ENCODE peak calls at places on chromosomes 3 and 15, in eight cellular contexts. D is A549, N is H1, O is HCT116, M is endothelial cell of umbilical vein, B is GM12878, R is HepG2, A is K562. Y is an unnamed sample.

GRCh38 chr3:132464066-132464465 is 46.8 kb downstream of the DNAJC13 start:
- DNase-seq in D (no peak), N (no peak), O (no peak), M (no peak), B (no peak), R (no peak), A (no peak), Y (no peak)

GRCh38 chr15:87628311-87628710 is 628.2 kb downstream of the NTRK3 start:
- DNase-seq in D (no peak), N (no peak), O (no peak), M (no peak), B (no peak), R (no peak), A (no peak), Y (no peak)

GRCh38 chr15:65663521-65663920 is 41.8 kb downstream of the SLC24A1 start:
- DNase-seq in D (no peak), N (no peak), O (no peak), M (no peak), B (peak), R (no peak), A (no peak), Y (no peak)

GRCh38 chr3:69282191-69282590 is 103.7 kb downstream of the FRMD4B start:
- DNase-seq in D (no peak), N (no peak), O (no peak), M (peak), B (no peak), R (no peak), A (no peak), Y (no peak)

GRCh38 chr3:33962383-33962782 is 164.0 kb downstream of the PDCD6IP start:
- DNase-seq in D (no peak), N (no peak), O (no peak), M (no peak), B (no peak), R (no peak), A (no peak), Y (no peak)

GRCh38 chr15:99716540-99716939 is 16.7 kb downstream of the LYSMD4 start:
- DNase-seq in D (no peak), N (no peak), O (no peak), M (no peak), B (no peak), R (no peak), A (no peak), Y (no peak)

GRCh38 chr15:80777137-80777536 is 2.0 kb upstream of the CEMIP start:
- DNase-seq in D (no peak), N (no peak), O (no peak), M (peak), B (no peak), R (no peak), A (no peak), Y (peak)

GRCh38 chr3:10557783-10558373 is 52.5 kb upstream of the ATP2B2 start:
- DNase-seq in D (peak), N (peak), O (no peak), M (no peak), B (no peak), R (no peak), A (no peak), Y (peak)

GRCh38 chr3:14204605-14205284 is 26.1 kb downstream of the LSM3 start:
- DNase-seq in D (no peak), N (peak), O (no peak), M (peak), B (no peak), R (no peak), A (peak), Y (peak)

GRCh38 chr15:29132786-29133185 is 136.8 kb downstream of the NSMCE3 start:
- DNase-seq in D (no peak), N (no peak), O (no peak), M (no peak), B (no peak), R (no peak), A (no peak), Y (no peak)

GRCh38 chr3:151011427-151011826 is 38.9 kb upstream of the CLRN1 start:
- DNase-seq in D (no peak), N (no peak), O (no peak), M (peak), B (no peak), R (no peak), A (no peak), Y (no peak)

GRCh38 chr15:70806992-70807712 is 43.8 kb upstream of the UACA start:
- DNase-seq in D (no peak), N (no peak), O (no peak), M (peak), B (no peak), R (no peak), A (no peak), Y (peak)

GRCh38 chr3:62293051-62293780 is 80.1 kb downstream of the FEZF2 start:
- DNase-seq in D (no peak), N (no peak), O (no peak), M (no peak), B (no peak), R (no peak), A (no peak), Y (no peak)

GRCh38 chr15:67259375-67259774 is 4.8 kb downstream of the IQCH start:
- DNase-seq in D (no peak), N (no peak), O (no peak), M (no peak), B (no peak), R (no peak), A (no peak), Y (no peak)

GRCh38 chr15:66115568-66116206 is 137.9 kb downstream of the MEGF11 start:
- DNase-seq in D (no peak), N (no peak), O (no peak), M (no peak), B (no peak), R (no peak), A (no peak), Y (no peak)

GRCh38 chr3:108006077-108006675 is 84.7 kb downstream of the CD47 start:
- DNase-seq in D (no peak), N (no peak), O (no peak), M (peak), B (no peak), R (peak), A (peak), Y (peak)

GRCh38 chr15:69200773-69201745 is 40.6 kb downstream of the GLCE start:
- DNase-seq in D (no peak), N (no peak), O (peak), M (no peak), B (no peak), R (no peak), A (no peak), Y (no peak)

GRCh38 chr3:172135766-172136729 is 96.7 kb downstream of the FNDC3B start:
- DNase-seq in D (no peak), N (no peak), O (no peak), M (peak), B (no peak), R (no peak), A (no peak), Y (peak)

GRCh38 chr15:69451951-69452701 is 492 bp upstream of the RPLP1 start:
- DNase-seq in D (no peak), N (no peak), O (no peak), M (no peak), B (no peak), R (peak), A (peak), Y (peak)

GRCh38 chr15:34241376-34242350 is 16.8 kb downstream of the EMC4 start:
- DNase-seq in D (peak), N (no peak), O (no peak), M (peak), B (no peak), R (peak), A (peak), Y (peak)

GRCh38 chr3:73572371-73572770 is 52.4 kb downstream of the PDZRN3 start:
- DNase-seq in D (no peak), N (no peak), O (no peak), M (no peak), B (no peak), R (no peak), A (no peak), Y (no peak)

GRCh38 chr3:30518201-30518864 is 88.1 kb upstream of the TGFBR2 start:
- DNase-seq in D (peak), N (no peak), O (no peak), M (peak), B (no peak), R (peak), A (no peak), Y (no peak)

GRCh38 chr3:38404286-38404685 is 49.4 kb upstream of the ACVR2B start:
- DNase-seq in D (no peak), N (no peak), O (no peak), M (no peak), B (no peak), R (no peak), A (no peak), Y (peak)

GRCh38 chr3:182650568-182651128 is 142.7 kb upstream of the ATP11B start:
- DNase-seq in D (no peak), N (no peak), O (no peak), M (no peak), B (no peak), R (no peak), A (no peak), Y (no peak)

GRCh38 chr15:36449084-36449661 is 130.3 kb upstream of the CDIN1 start:
- DNase-seq in D (no peak), N (no peak), O (peak), M (no peak), B (no peak), R (no peak), A (peak), Y (no peak)

GRCh38 chr3:29280675-29281264 is at the start of gene RBMS3:
- DNase-seq in D (peak), N (peak), O (peak), M (peak), B (peak), R (no peak), A (no peak), Y (peak)

GRCh38 chr15:67087507-67088172 is 22.2 kb downstream of the SMAD3 start:
- DNase-seq in D (no peak), N (no peak), O (no peak), M (no peak), B (no peak), R (no peak), A (no peak), Y (no peak)

GRCh38 chr15:62071711-62072308 is 5.0 kb downstream of the C2CD4A start:
- DNase-seq in D (peak), N (no peak), O (no peak), M (peak), B (no peak), R (peak), A (peak), Y (peak)

GRCh38 chr15:20353966-20354883 is 187.4 kb downstream of the GOLGA6L6 start:
- DNase-seq in D (no peak), N (no peak), O (no peak), M (no peak), B (no peak), R (no peak), A (no peak), Y (no peak)

GRCh38 chr15:51613988-51614387 is 8.6 kb downstream of the DMXL2 start:
- DNase-seq in D (no peak), N (no peak), O (no peak), M (no peak), B (no peak), R (no peak), A (no peak), Y (no peak)

GRCh38 chr3:81492048-81492447 is 269.4 kb downstream of the GBE1 start:
- DNase-seq in D (no peak), N (no peak), O (no peak), M (no peak), B (no peak), R (no peak), A (no peak), Y (no peak)

GRCh38 chr3:127718916-127719290 is 46.2 kb downstream of the ABTB1 start:
- DNase-seq in D (no peak), N (no peak), O (no peak), M (no peak), B (no peak), R (no peak), A (no peak), Y (no peak)

GRCh38 chr3:66297260-66297863 is 76.6 kb downstream of the SLC25A26 start:
- DNase-seq in D (no peak), N (no peak), O (no peak), M (peak), B (no peak), R (no peak), A (no peak), Y (no peak)

GRCh38 chr3:15809313-15809712 is 11.5 kb upstream of the ANKRD28 start:
- DNase-seq in D (no peak), N (no peak), O (no peak), M (peak), B (no peak), R (no peak), A (no peak), Y (no peak)

GRCh38 chr15:63843901-63844317 is 10.2 kb upstream of the HERC1 start:
- DNase-seq in D (peak), N (no peak), O (no peak), M (no peak), B (no peak), R (no peak), A (no peak), Y (no peak)

GRCh38 chr3:141308588-141309218 is 59.6 kb upstream of the ZBTB38 start:
- DNase-seq in D (peak), N (peak), O (peak), M (peak), B (no peak), R (peak), A (peak), Y (no peak)

GRCh38 chr3:141311170-141311495 is 57.2 kb upstream of the ZBTB38 start:
- DNase-seq in D (no peak), N (no peak), O (no peak), M (no peak), B (no peak), R (no peak), A (no peak), Y (no peak)

GRCh38 chr3:141313091-141313683 is 55.1 kb upstream of the ZBTB38 start:
- DNase-seq in D (no peak), N (no peak), O (no peak), M (no peak), B (no peak), R (no peak), A (peak), Y (no peak)

GRCh38 chr3:141311496-141312358 is 56.6 kb upstream of the ZBTB38 start:
- DNase-seq in D (peak), N (peak), O (peak), M (peak), B (peak), R (peak), A (peak), Y (peak)

GRCh38 chr3:141312359-141313090 is 55.8 kb upstream of the ZBTB38 start:
- DNase-seq in D (no peak), N (no peak), O (no peak), M (no peak), B (no peak), R (no peak), A (peak), Y (no peak)
- TF ChIP-seq MAX in D (no peak), N (no peak), O (no peak), M (no peak), B (no peak), R (no peak), A (peak), Y (no peak)

GRCh38 chr15:78928616-78929093 is 16.2 kb downstream of the CTSH start:
- DNase-seq in D (no peak), N (no peak), O (no peak), M (no peak), B (no peak), R (no peak), A (no peak), Y (no peak)

GRCh38 chr15:78930577-78931388 is 14.1 kb downstream of the CTSH start:
- DNase-seq in D (peak), N (no peak), O (peak), M (peak), B (no peak), R (no peak), A (no peak), Y (no peak)

GRCh38 chr15:78927077-78927790 is 17.6 kb downstream of the CTSH start:
- DNase-seq in D (no peak), N (no peak), O (no peak), M (no peak), B (no peak), R (no peak), A (no peak), Y (no peak)

GRCh38 chr15:78931439-78931981 is 13.3 kb downstream of the CTSH start:
- DNase-seq in D (no peak), N (no peak), O (no peak), M (no peak), B (no peak), R (no peak), A (no peak), Y (no peak)

DNA sequence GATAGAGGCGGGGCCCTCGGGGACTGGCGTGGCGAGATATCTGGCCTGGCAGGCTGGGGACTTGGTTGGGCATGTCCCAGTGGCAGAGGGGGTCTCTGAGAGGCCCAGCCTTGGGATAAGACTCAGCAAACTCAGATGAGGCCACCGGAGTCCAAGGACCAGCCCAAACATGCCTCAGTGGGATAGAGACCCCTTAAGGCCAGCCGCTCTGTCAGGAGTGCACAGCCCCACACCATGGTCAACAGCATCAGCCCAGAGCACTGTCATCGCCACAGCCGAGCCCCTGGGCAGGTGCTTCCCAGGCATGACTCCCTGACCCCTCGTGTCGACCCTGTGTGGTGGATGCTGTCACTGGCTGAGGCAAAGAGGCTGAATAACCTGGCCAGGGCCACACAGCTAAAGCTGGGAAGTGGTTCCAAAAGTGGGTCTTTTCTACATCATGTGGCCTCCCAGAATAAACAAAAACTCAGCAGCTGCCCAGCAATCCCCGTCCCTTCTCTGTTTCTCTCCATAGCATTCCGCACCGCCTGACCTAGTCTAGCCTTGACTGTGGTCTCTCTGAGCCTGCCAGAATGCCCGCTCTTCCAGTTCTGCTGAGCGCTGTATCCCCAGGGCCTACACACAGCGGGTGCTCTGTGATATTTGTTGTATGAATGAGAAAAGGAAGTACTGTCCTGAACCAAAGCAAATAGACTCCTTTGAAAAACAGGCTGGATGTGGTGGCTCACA is 15.1 kb downstream of the CTSH start:
- DNase-seq in D (no peak), N (no peak), O (no peak), M (no peak), B (no peak), R (no peak), A (no peak), Y (no peak)
- TF ChIP-seq POLR2A in D (no peak), N (no peak), O (no peak), M (no peak), B (peak), R (peak), A (no peak), Y (no peak)

GRCh38 chr3:53267766-53268165 is 11.9 kb upstream of the TKT start:
- DNase-seq in D (no peak), N (no peak), O (no peak), M (no peak), B (no peak), R (no peak), A (no peak), Y (no peak)

GRCh38 chr3:53274938-53275666 is 19.3 kb upstream of the TKT start:
- DNase-seq in D (no peak), N (no peak), O (no peak), M (no peak), B (no peak), R (no peak), A (no peak), Y (no peak)

GRCh38 chr3:53273271-53273670 is 17.4 kb upstream of the TKT start:
- DNase-seq in D (no peak), N (no peak), O (no peak), M (no peak), B (no peak), R (no peak), A (no peak), Y (no peak)

GRCh38 chr3:53264718-53265117 is 8.9 kb upstream of the TKT start:
- DNase-seq in D (no peak), N (no peak), O (no peak), M (no peak), B (no peak), R (no peak), A (no peak), Y (no peak)

GRCh38 chr3:53269888-53270880 is 14.4 kb upstream of the TKT start:
- DNase-seq in D (peak), N (peak), O (peak), M (peak), B (peak), R (peak), A (peak), Y (peak)
- TF ChIP-seq MAX in D (peak), N (peak), O (peak), M (no peak), B (no peak), R (peak), A (no peak), Y (peak)

GRCh38 chr15:76337739-76338554 is 1.4 kb downstream of the ISL2 start:
- DNase-seq in D (no peak), N (peak), O (no peak), M (no peak), B (no peak), R (no peak), A (peak), Y (peak)

GRCh38 chr15:76337047-76337738 is 620 bp downstream of the ISL2 start:
- DNase-seq in D (no peak), N (no peak), O (no peak), M (peak), B (no peak), R (peak), A (peak), Y (peak)

GRCh38 chr15:76335851-76336253 is 721 bp upstream of the ISL2 start:
- DNase-seq in D (peak), N (peak), O (no peak), M (no peak), B (no peak), R (no peak), A (no peak), Y (peak)

GRCh38 chr15:76335129-76335850 is 1.3 kb upstream of the ISL2 start:
- DNase-seq in D (no peak), N (peak), O (no peak), M (no peak), B (no peak), R (no peak), A (no peak), Y (no peak)

GRCh38 chr15:76336254-76337046 is at the start of gene ISL2:
- DNase-seq in D (peak), N (peak), O (peak), M (peak), B (peak), R (peak), A (peak), Y (peak)
- TF ChIP-seq POLR2A in D (peak), N (peak), O (peak), M (peak), B (peak), R (peak), A (peak), Y (peak)

DNA sequence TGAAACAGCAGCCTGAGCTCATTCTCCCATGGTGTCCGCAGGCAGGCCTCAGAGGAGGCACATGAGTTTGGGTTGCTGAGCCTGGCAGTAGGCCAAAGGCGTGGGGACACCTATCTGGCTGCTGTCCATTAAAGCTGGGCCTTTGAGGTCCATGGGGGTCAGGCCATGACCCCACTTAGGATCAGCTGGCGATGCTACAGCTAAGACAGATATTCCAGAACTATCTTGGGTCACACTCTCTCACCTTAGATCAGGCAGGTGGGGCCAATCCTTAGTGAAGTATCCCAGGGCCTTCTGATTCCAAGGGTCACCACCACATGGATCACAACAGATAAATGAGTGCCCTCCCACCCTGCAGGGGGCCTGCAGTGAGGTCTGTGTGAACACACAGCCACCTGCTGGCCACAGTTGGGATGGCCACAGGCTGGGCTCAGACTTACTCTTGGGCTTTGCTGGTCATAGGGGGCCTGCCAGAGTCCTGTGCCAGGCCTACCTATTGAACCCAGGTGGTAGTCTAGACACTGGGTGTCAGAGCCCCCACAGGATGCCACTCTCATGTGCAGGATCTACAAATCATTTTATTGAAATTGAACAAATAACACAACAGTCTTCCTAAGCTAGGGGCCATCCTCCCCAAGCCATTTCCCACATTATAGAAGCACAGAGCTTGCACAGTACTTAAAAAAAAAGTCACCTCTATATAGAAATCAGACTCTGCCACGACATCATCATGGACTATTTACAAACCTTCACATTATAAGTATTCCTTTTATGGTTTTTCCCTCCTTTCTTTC is 2.0 kb upstream of the HYAL2 start:
- DNase-seq in D (peak), N (peak), O (peak), M (peak), B (no peak), R (peak), A (peak), Y (peak)
- TF ChIP-seq MAX in D (no peak), N (peak), O (no peak), M (no peak), B (no peak), R (peak), A (no peak), Y (peak)

Y was measured in NB4.